ENCODE peak calls at places on chromosomes 11 and 22, in eight cellular contexts. H is HCT116, E is SK-N-SH, G is RWPE1, Z is substantia nigra, A is uterus, Y is IMR-90, M is endothelial cell of umbilical vein. J is an unnamed sample.

GRCh38 chr22:37343863-37344734 is 61.8 kb downstream of the CYTH4 start:
- DNase-seq in H (no peak), E (no peak), G (no peak), Z (no peak), A (no peak), Y (no peak), M (no peak), J (no peak)

GRCh38 chr22:30206964-30207363 is 39.6 kb downstream of the LIF start:
- DNase-seq in H (peak; percentile 78), E (peak; percentile 38), G (peak; percentile 88), Z (no peak), A (peak; percentile 69), Y (peak; percentile 99), M (peak; percentile 21), J (no peak)

GRCh38 chr22:47395481-47395880 is 633.0 kb downstream of the TBC1D22A start:
- DNase-seq in H (no peak), E (no peak), G (no peak), Z (no peak), A (no peak), Y (peak; percentile 2), M (no peak), J (no peak)

GRCh38 chr11:75718406-75719088 is 909 bp downstream of the MOGAT2 start:
- DNase-seq in H (no peak), E (no peak), G (no peak), Z (no peak), A (no peak), Y (no peak), M (no peak), J (no peak)

GRCh38 chr22:23911318-23911980 is 17.3 kb downstream of the MIF start:
- DNase-seq in H (no peak), E (no peak), G (no peak), Z (no peak), A (no peak), Y (no peak), M (no peak), J (no peak)

GRCh38 chr11:69292221-69292648 is 1.7 kb upstream of the MYEOV start:
- DNase-seq in H (no peak), E (no peak), G (no peak), Z (no peak), A (no peak), Y (no peak), M (peak; percentile 40), J (no peak)

GRCh38 chr11:12806113-12806512 is 131.9 kb downstream of the TEAD1 start:
- DNase-seq in H (no peak), E (no peak), G (no peak), Z (no peak), A (no peak), Y (peak; percentile 48), M (no peak), J (no peak)

GRCh38 chr11:27372159-27372558 is 9.1 kb upstream of the CCDC34 start:
- DNase-seq in H (no peak), E (no peak), G (no peak), Z (no peak), A (no peak), Y (no peak), M (no peak), J (no peak)

GRCh38 chr22:30675436-30675835 is 7.8 kb upstream of the DUSP18 start:
- DNase-seq in H (no peak), E (no peak), G (no peak), Z (no peak), A (no peak), Y (no peak), M (no peak), J (no peak)

GRCh38 chr11:36412781-36413383 is 97.2 kb downstream of the TRAF6 start:
- DNase-seq in H (no peak), E (no peak), G (no peak), Z (no peak), A (no peak), Y (peak; percentile 87), M (no peak), J (no peak)

GRCh38 chr22:39979048-39979447 is 15.7 kb upstream of the FAM83F start:
- DNase-seq in H (no peak), E (no peak), G (no peak), Z (no peak), A (no peak), Y (no peak), M (no peak), J (no peak)

GRCh38 chr11:63490551-63491239 is at the start of gene PLAAT5:
- DNase-seq in H (no peak), E (peak; percentile 50), G (no peak), Z (no peak), A (peak; percentile 52), Y (no peak), M (no peak), J (no peak)

GRCh38 chr11:111351374-111352081 is 27.5 kb downstream of the POU2AF1 start:
- DNase-seq in H (no peak), E (no peak), G (no peak), Z (no peak), A (no peak), Y (no peak), M (no peak), J (no peak)

GRCh38 chr11:122910775-122911174 is 28.2 kb downstream of the JHY start:
- DNase-seq in H (peak; percentile 8), E (peak; percentile 30), G (peak; percentile 24), Z (no peak), A (no peak), Y (peak; percentile 38), M (peak; percentile 36), J (no peak)

GRCh38 chr11:57513911-57514537 is 1.5 kb downstream of the SLC43A1 start:
- DNase-seq in H (no peak), E (peak; percentile 72), G (no peak), Z (no peak), A (peak; percentile 40), Y (peak; percentile 33), M (no peak), J (peak; percentile 6)

GRCh38 chr22:34976886-34977285 is 89.1 kb upstream of the ISX start:
- DNase-seq in H (no peak), E (no peak), G (no peak), Z (no peak), A (no peak), Y (no peak), M (no peak), J (no peak)

GRCh38 chr22:42376721-42377177 is 55.5 kb downstream of the NFAM1 start:
- DNase-seq in H (no peak), E (peak; percentile 81), G (no peak), Z (no peak), A (peak; percentile 83), Y (peak; percentile 19), M (no peak), J (no peak)

GRCh38 chr11:74446445-74446844 is 20.9 kb downstream of the KCNE3 start:
- DNase-seq in H (no peak), E (peak; percentile 70), G (no peak), Z (no peak), A (no peak), Y (no peak), M (no peak), J (no peak)

GRCh38 chr11:31823372-31824371 is 12.6 kb upstream of the PAX6 start:
- DNase-seq in H (no peak), E (peak; percentile 27), G (no peak), Z (no peak), A (no peak), Y (no peak), M (no peak), J (no peak)

GRCh38 chr11:133894956-133895549 is 49.7 kb upstream of the SPATA19 start:
- DNase-seq in H (no peak), E (peak; percentile 18), G (no peak), Z (no peak), A (no peak), Y (no peak), M (no peak), J (no peak)

GRCh38 chr11:36389006-36389405 is 92.9 kb downstream of the PRR5L start:
- DNase-seq in H (no peak), E (no peak), G (no peak), Z (no peak), A (no peak), Y (no peak), M (no peak), J (no peak)

GRCh38 chr11:16982809-16983208 is 31.4 kb downstream of the PLEKHA7 start:
- DNase-seq in H (no peak), E (no peak), G (no peak), Z (no peak), A (no peak), Y (no peak), M (no peak), J (no peak)

GRCh38 chr11:13292970-13293369 is 15.4 kb downstream of the BMAL1 start:
- DNase-seq in H (no peak), E (no peak), G (no peak), Z (no peak), A (no peak), Y (no peak), M (no peak), J (no peak)

DNA sequence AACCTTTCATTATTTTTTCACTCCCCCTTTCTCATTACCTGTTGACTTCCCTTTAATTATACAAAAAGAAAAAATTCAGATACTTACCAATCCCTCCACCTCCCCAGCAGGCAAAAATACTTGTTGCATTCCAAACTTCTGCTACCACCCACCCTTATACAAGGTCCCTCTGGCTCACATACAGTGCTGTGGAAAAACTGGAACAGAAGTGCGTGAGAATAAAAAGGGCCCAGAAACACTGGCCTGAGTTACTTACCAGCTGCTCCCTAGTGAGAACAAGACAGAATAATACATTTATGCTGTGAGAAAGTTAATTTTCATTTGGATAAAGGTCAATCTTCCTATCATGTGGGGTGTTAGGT is 46.9 kb upstream of the RAPSN start:
- DNase-seq in H (no peak), E (no peak), G (no peak), Z (no peak), A (no peak), Y (no peak), M (no peak), J (no peak)
- H3K27ac ChIP-seq in H (no peak overlapping the region), E (peak overlapping the region; percentile 6), G (no peak overlapping the region), Z (no peak overlapping the region), A (no peak overlapping the region), Y (peak overlapping the region; percentile 82), M (no peak overlapping the region), J (no peak overlapping the region)

GRCh38 chr11:59267196-59267595 is 54.5 kb upstream of the MPEG1 start:
- DNase-seq in H (no peak), E (no peak), G (no peak), Z (no peak), A (no peak), Y (no peak), M (no peak), J (no peak)
- H3K27ac ChIP-seq in H (no peak overlapping the region), E (no peak overlapping the region), G (no peak overlapping the region), Z (no peak overlapping the region), A (no peak overlapping the region), Y (no peak overlapping the region), M (no peak overlapping the region), J (no peak overlapping the region)

GRCh38 chr11:35126879-35127576 is 11.9 kb upstream of the CD44 start:
- DNase-seq in H (no peak), E (no peak), G (no peak), Z (no peak), A (no peak), Y (no peak), M (no peak), J (no peak)
- H3K27ac ChIP-seq in H (no peak overlapping the region), E (no peak overlapping the region), G (no peak overlapping the region), Z (no peak overlapping the region), A (no peak overlapping the region), Y (no peak overlapping the region), M (no peak overlapping the region), J (no peak overlapping the region)

DNA sequence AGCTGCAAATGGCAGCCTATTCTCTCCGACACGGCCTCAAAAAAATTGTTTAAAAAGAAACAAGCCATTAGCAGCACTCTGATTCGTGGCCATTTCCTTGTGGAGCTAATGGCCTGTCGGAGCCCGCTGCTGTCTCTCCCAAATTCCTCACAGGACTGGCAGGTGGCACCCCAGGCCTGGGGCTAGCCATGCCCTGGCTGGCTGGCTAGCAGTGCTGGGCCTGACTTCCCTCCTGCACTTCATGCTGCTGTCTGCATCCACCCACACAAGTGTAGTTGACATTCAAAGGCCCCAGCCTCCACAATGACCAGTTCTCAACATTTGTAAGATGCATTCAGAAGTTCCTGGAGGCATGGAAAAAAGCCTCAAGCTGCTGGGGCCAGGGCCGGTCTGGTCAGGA is 61.5 kb downstream of the SMCO4 start:
- DNase-seq in H (no peak), E (no peak), G (peak; percentile 9), Z (no peak), A (no peak), Y (no peak), M (no peak), J (no peak)
- H3K27ac ChIP-seq in H (no peak overlapping the region), E (no peak overlapping the region), G (no peak overlapping the region), Z (no peak overlapping the region), A (no peak overlapping the region), Y (no peak overlapping the region), M (no peak overlapping the region), J (no peak overlapping the region)

J was measured in caudate nucleus.